ENCODE peak calls at places on chromosomes 12 and 14, in nine cellular contexts. One of them, this sample, is unnamed.
A peak's percentile ranks its signal among the peaks of the same experiment; 100 is the strongest.

GRCh38 chr12:13278249-13278787 is 81.8 kb downstream of the EMP1 start:
- DNase-seq in esophagus muscularis mucosa: no peak
- DNase-seq in NCI-H524 treated with DMSO at 0.1 percent for 48 hours: no peak
- DNase-seq in right atrium auricular region: peak; percentile 67
- DNase-seq in caudate nucleus: peak; percentile 31
- DNase-seq in posterior cingulate gyrus: peak; percentile 69
- DNase-seq in AG10803: peak; percentile 48
- DNase-seq in GM20000: peak; percentile 65
- DNase-seq in HFFc6: peak; percentile 39
- DNase-seq in this sample: no peak

GRCh38 chr12:113965951-113966797 is at the start of gene RBM19:
- DNase-seq in HFFc6: peak; percentile 98
- DNase-seq in AG10803: peak; percentile 96
- DNase-seq in right atrium auricular region: peak; percentile 98
- DNase-seq in GM20000: peak; percentile 94
- DNase-seq in posterior cingulate gyrus: peak; percentile 98
- DNase-seq in caudate nucleus: peak; percentile 99
- DNase-seq in NCI-H524 treated with DMSO at 0.1 percent for 48 hours: peak; percentile 45
- DNase-seq in esophagus muscularis mucosa: peak; percentile 99
- DNase-seq in this sample: peak; percentile 92

GRCh38 chr14:36215217-36215598 is 38.7 kb upstream of the PTCSC3 start:
- DNase-seq in GM20000: no peak
- DNase-seq in NCI-H524 treated with DMSO at 0.1 percent for 48 hours: no peak
- DNase-seq in right atrium auricular region: no peak
- DNase-seq in AG10803: no peak
- DNase-seq in posterior cingulate gyrus: no peak
- DNase-seq in HFFc6: no peak
- DNase-seq in caudate nucleus: no peak
- DNase-seq in esophagus muscularis mucosa: no peak
- DNase-seq in this sample: no peak

GRCh38 chr14:27506272-27506671 is 908.4 kb upstream of the NOVA1 start:
- DNase-seq in posterior cingulate gyrus: no peak
- DNase-seq in right atrium auricular region: no peak
- DNase-seq in caudate nucleus: no peak
- DNase-seq in AG10803: no peak
- DNase-seq in HFFc6: no peak
- DNase-seq in esophagus muscularis mucosa: no peak
- DNase-seq in NCI-H524 treated with DMSO at 0.1 percent for 48 hours: no peak
- DNase-seq in GM20000: no peak
- DNase-seq in this sample: no peak

GRCh38 chr12:109460538-109460937 is 16.6 kb downstream of the KCTD10 start:
- DNase-seq in posterior cingulate gyrus: no peak
- DNase-seq in AG10803: no peak
- DNase-seq in right atrium auricular region: no peak
- DNase-seq in GM20000: no peak
- DNase-seq in HFFc6: no peak
- DNase-seq in esophagus muscularis mucosa: no peak
- DNase-seq in NCI-H524 treated with DMSO at 0.1 percent for 48 hours: no peak
- DNase-seq in caudate nucleus: no peak
- DNase-seq in this sample: no peak

GRCh38 chr12:77847060-77847541 is 16.4 kb downstream of the NAV3 start:
- DNase-seq in posterior cingulate gyrus: no peak
- DNase-seq in esophagus muscularis mucosa: no peak
- DNase-seq in HFFc6: no peak
- DNase-seq in NCI-H524 treated with DMSO at 0.1 percent for 48 hours: no peak
- DNase-seq in AG10803: peak; percentile 44
- DNase-seq in right atrium auricular region: no peak
- DNase-seq in GM20000: peak; percentile 67
- DNase-seq in caudate nucleus: no peak
- DNase-seq in this sample: peak; percentile 31

GRCh38 chr12:127642208-127642607 is 624.8 kb upstream of the TMEM132C start:
- DNase-seq in GM20000: no peak
- DNase-seq in HFFc6: no peak
- DNase-seq in NCI-H524 treated with DMSO at 0.1 percent for 48 hours: no peak
- DNase-seq in esophagus muscularis mucosa: no peak
- DNase-seq in right atrium auricular region: no peak
- DNase-seq in AG10803: no peak
- DNase-seq in posterior cingulate gyrus: no peak
- DNase-seq in caudate nucleus: no peak
- DNase-seq in this sample: no peak

GRCh38 chr14:94936411-94936892 is 166.5 kb upstream of the GSC start:
- DNase-seq in esophagus muscularis mucosa: peak; percentile 94
- DNase-seq in posterior cingulate gyrus: peak; percentile 83
- DNase-seq in right atrium auricular region: peak; percentile 79
- DNase-seq in HFFc6: no peak
- DNase-seq in GM20000: no peak
- DNase-seq in caudate nucleus: peak; percentile 61
- DNase-seq in AG10803: peak; percentile 86
- DNase-seq in NCI-H524 treated with DMSO at 0.1 percent for 48 hours: peak; percentile 99
- DNase-seq in this sample: no peak

GRCh38 chr12:104291867-104292524 is 11.5 kb upstream of the EID3 start:
- DNase-seq in GM20000: no peak
- DNase-seq in AG10803: no peak
- DNase-seq in HFFc6: no peak
- DNase-seq in esophagus muscularis mucosa: no peak
- DNase-seq in right atrium auricular region: no peak
- DNase-seq in NCI-H524 treated with DMSO at 0.1 percent for 48 hours: peak; percentile 27
- DNase-seq in caudate nucleus: no peak
- DNase-seq in posterior cingulate gyrus: no peak
- DNase-seq in this sample: no peak

GRCh38 chr12:30416631-30417030 is 279.0 kb downstream of the IPO8 start:
- DNase-seq in AG10803: no peak
- DNase-seq in GM20000: no peak
- DNase-seq in right atrium auricular region: no peak
- DNase-seq in caudate nucleus: no peak
- DNase-seq in posterior cingulate gyrus: no peak
- DNase-seq in HFFc6: no peak
- DNase-seq in esophagus muscularis mucosa: no peak
- DNase-seq in NCI-H524 treated with DMSO at 0.1 percent for 48 hours: no peak
- DNase-seq in this sample: no peak

GRCh38 chr12:119180380-119181040 is 1.8 kb downstream of the HSPB8 start:
- DNase-seq in HFFc6: peak; percentile 42
- DNase-seq in esophagus muscularis mucosa: no peak
- DNase-seq in NCI-H524 treated with DMSO at 0.1 percent for 48 hours: no peak
- DNase-seq in caudate nucleus: no peak
- DNase-seq in posterior cingulate gyrus: no peak
- DNase-seq in right atrium auricular region: peak; percentile 85
- DNase-seq in AG10803: peak; percentile 74
- DNase-seq in GM20000: no peak
- DNase-seq in this sample: no peak

GRCh38 chr12:85278598-85279448 is 1.2 kb upstream of the ALX1 start:
- DNase-seq in esophagus muscularis mucosa: no peak
- DNase-seq in HFFc6: no peak
- DNase-seq in posterior cingulate gyrus: no peak
- DNase-seq in GM20000: no peak
- DNase-seq in NCI-H524 treated with DMSO at 0.1 percent for 48 hours: no peak
- DNase-seq in AG10803: no peak
- DNase-seq in right atrium auricular region: no peak
- DNase-seq in caudate nucleus: no peak
- DNase-seq in this sample: no peak

GRCh38 chr14:64340560-64341196 is 46.5 kb upstream of the ESR2 start:
- DNase-seq in posterior cingulate gyrus: no peak
- DNase-seq in AG10803: no peak
- DNase-seq in right atrium auricular region: no peak
- DNase-seq in GM20000: no peak
- DNase-seq in NCI-H524 treated with DMSO at 0.1 percent for 48 hours: no peak
- DNase-seq in esophagus muscularis mucosa: no peak
- DNase-seq in caudate nucleus: no peak
- DNase-seq in HFFc6: no peak
- DNase-seq in this sample: no peak

GRCh38 chr12:67881565-67881964 is 107.7 kb upstream of the IFNG-AS1 start:
- DNase-seq in posterior cingulate gyrus: no peak
- DNase-seq in esophagus muscularis mucosa: no peak
- DNase-seq in caudate nucleus: no peak
- DNase-seq in GM20000: no peak
- DNase-seq in right atrium auricular region: no peak
- DNase-seq in HFFc6: no peak
- DNase-seq in AG10803: no peak
- DNase-seq in NCI-H524 treated with DMSO at 0.1 percent for 48 hours: no peak
- DNase-seq in this sample: no peak

GRCh38 chr12:57046392-57046791 is 3.5 kb downstream of the MYO1A start:
- DNase-seq in AG10803: no peak
- DNase-seq in NCI-H524 treated with DMSO at 0.1 percent for 48 hours: no peak
- DNase-seq in esophagus muscularis mucosa: no peak
- DNase-seq in HFFc6: no peak
- DNase-seq in caudate nucleus: no peak
- DNase-seq in posterior cingulate gyrus: no peak
- DNase-seq in right atrium auricular region: no peak
- DNase-seq in GM20000: no peak
- DNase-seq in this sample: no peak

GRCh38 chr14:68291820-68292219 is 472.2 kb downstream of the RAD51B start:
- DNase-seq in NCI-H524 treated with DMSO at 0.1 percent for 48 hours: peak; percentile 34
- DNase-seq in HFFc6: no peak
- DNase-seq in GM20000: no peak
- DNase-seq in AG10803: no peak
- DNase-seq in posterior cingulate gyrus: no peak
- DNase-seq in caudate nucleus: no peak
- DNase-seq in right atrium auricular region: no peak
- DNase-seq in esophagus muscularis mucosa: no peak
- DNase-seq in this sample: no peak

This sample was measured in GM12864.